ENCODE peak calls at places on chromosomes 4 and X, in six cellular contexts. R is naive thymus-derived CD4-positive, alpha-beta T cell; M is CD8-positive, alpha-beta T cell; T is CD4-positive, alpha-beta memory T cell; K is uterus; Z is esophagus muscularis mucosa. S is an unnamed sample. For H3K9me3 and H3K4me1, the result is how much of the 10 kb centered on the place peaks cover.

GRCh38 chr4:184851200-184851541 is 25.4 kb upstream of the ACSL1 start:
- DNase-seq in R (no peak), Z (no peak), K (no peak), T (no peak), M (no peak), S (no peak)

GRCh38 chrX:153533041-153533565 is 15.7 kb downstream of the ATP2B3 start:
- DNase-seq in Z (no peak), T (no peak), K (no peak), M (no peak), R (no peak), S (no peak)

GRCh38 chrX:47247206-47247998 is 14.6 kb downstream of the USP11 start:
- DNase-seq in M (no peak), T (no peak), K (no peak), Z (no peak), R (no peak), S (no peak)

GRCh38 chrX:109485470-109486340 is 3.8 kb upstream of the GUCY2F start:
- DNase-seq in Z (no peak), M (peak), T (peak), K (peak), R (peak), S (peak)

GRCh38 chr4:74873545-74874295 is 59.2 kb upstream of the PARM1 start:
- DNase-seq in K (no peak), M (no peak), T (no peak), R (no peak), Z (no peak), S (no peak)

GRCh38 chr4:89305712-89306437 is 1.7 kb downstream of the GPRIN3 start:
- DNase-seq in M (no peak), T (no peak), Z (no peak), K (no peak), R (no peak), S (no peak)

GRCh38 chr4:107131295-107131694 is 95.2 kb upstream of the DKK2 start:
- DNase-seq in T (no peak), R (no peak), M (no peak), K (no peak), Z (no peak), S (no peak)

GRCh38 chr4:156303708-156304107 is 350.0 kb upstream of the CTSO start:
- DNase-seq in K (no peak), T (no peak), R (no peak), Z (no peak), M (no peak), S (no peak)

GRCh38 chr4:3418029-3418762 is 23.6 kb upstream of the HGFAC start:
- DNase-seq in K (no peak), R (no peak), T (no peak), M (no peak), Z (no peak), S (no peak)

GRCh38 chr4:152220201-152220666 is 315.7 kb downstream of the FBXW7 start:
- DNase-seq in K (no peak), R (no peak), Z (peak), T (no peak), M (no peak), S (no peak)

GRCh38 chrX:1323315-1323714 is 13.3 kb upstream of the IL3RA start:
- DNase-seq in M (peak), K (no peak), T (peak), R (peak), Z (no peak), S (no peak)

GRCh38 chrX:153863251-153863991 is 22.6 kb downstream of the L1CAM start:
- DNase-seq in M (no peak), T (no peak), R (no peak), K (no peak), Z (no peak), S (no peak)

GRCh38 chr4:147233-147632 is 22.9 kb downstream of the ZNF718 start:
- DNase-seq in M (no peak), R (no peak), Z (no peak), K (no peak), T (no peak), S (no peak)
- H3K9me3 ChIP-seq in M (half or more), R (under half), Z (under half), K (under half), T (under half), S (under half)

DNA sequence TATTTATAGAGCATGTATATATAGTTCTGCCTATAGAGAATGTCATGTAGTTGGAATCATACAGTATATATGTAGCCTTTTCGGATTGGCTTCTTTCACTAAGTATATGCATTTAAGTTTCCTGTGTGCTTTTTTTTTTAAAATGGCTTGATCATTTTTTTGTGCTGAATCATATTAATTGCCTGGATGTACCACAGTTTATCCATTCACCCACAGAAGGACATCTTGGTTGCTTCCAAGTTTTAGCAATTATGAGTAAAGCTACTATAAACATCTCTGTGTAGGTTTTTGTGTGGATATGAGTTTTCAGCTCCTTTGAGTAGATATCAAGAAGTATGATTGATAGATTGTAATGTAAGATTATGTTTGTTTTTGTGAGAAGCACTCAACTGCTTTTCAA is 23.8 kb downstream of the PTTG2 start:
- DNase-seq in K (no peak), Z (no peak), R (no peak), M (no peak), T (no peak), S (no peak)
- H3K4me1 ChIP-seq in K (under half), Z (under half), R (under half), M (under half), T (under half), S (under half)

GRCh38 chr4:15327311-15328298 is 100.2 kb upstream of the C1QTNF7 start:
- DNase-seq in M (no peak), K (no peak), R (no peak), T (no peak), Z (no peak), S (peak)
- H3K4me3 ChIP-seq in M (no peak), K (no peak), R (no peak), T (no peak), Z (no peak), S (no peak)

GRCh38 chrX:144637731-144638130 is 609.6 kb upstream of the SPANXN1 start:
- DNase-seq in K (no peak), T (no peak), Z (no peak), R (no peak), M (no peak), S (no peak)
- H3K9me3 ChIP-seq in K (under half), T (under half), Z (under half), R (under half), M (under half), S (under half)

DNA sequence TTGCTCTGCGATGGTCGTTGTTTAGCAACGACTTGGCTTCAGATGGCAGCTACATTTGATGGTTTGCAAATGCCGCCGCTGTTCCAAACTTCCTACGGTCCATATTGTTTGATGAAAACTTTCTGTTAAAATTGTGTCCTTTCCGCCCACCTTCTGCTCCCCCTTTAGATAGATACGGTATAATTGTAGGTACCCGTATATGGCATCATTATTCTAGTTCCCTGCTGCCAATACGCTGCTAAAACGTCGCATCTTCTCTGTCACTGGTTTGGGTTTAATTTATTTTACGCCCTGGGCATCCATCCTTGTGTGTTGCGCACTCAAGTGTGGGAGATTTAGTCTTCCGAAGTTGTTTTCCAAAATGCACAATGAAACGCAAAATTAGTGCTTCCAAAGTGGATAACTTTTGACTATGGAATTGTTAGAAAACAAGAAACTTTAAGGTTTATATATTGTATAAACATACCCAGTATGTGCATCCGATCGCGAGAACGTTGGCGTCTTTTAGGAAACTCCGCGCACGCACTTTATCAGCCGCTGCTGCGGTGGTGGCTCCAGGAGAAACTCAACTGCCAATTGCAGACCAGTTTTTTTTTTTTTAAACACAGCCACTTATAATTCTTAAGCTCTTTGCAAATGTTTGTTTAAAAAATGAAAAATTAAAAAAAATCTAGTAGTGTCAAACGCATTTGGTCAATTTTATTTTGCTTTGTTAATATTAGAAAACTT is 1.7 kb downstream of the ATOH1 start:
- DNase-seq in M (no peak), R (no peak), K (no peak), T (no peak), Z (no peak), S (no peak)
- H3K4me1 ChIP-seq in M (under half), R (under half), K (under half), T (under half), Z (under half), S (under half)

GRCh38 chrX:101291204-101291603 is at the start of gene TAF7L:
- DNase-seq in M (no peak), Z (no peak), R (no peak), K (no peak), T (no peak), S (no peak)
- H3K4me3 ChIP-seq in M (no peak), Z (peak), R (no peak), K (no peak), T (no peak), S (no peak)

DNA sequence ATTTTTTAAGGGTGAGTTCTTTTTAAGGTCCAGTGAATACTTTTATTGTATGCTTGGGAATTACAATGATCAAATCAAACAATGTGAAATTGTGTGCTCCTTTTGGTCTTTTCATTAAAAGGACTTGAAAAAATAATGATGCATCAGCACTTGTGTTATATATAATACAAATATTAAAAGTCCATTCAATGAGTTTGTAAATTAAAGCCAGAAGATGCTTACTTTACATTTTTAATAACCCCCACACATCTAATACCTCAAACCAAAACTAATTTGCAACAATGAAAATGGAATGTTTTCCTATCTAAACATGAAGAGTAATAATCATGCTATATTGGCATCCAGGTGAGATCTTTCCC is 369.8 kb upstream of the LCORL start:
- DNase-seq in Z (no peak), R (no peak), K (no peak), T (no peak), M (no peak), S (no peak)
- H3K9me3 ChIP-seq in Z (under half), R (under half), K (under half), T (under half), M (under half), S (under half)

DNA sequence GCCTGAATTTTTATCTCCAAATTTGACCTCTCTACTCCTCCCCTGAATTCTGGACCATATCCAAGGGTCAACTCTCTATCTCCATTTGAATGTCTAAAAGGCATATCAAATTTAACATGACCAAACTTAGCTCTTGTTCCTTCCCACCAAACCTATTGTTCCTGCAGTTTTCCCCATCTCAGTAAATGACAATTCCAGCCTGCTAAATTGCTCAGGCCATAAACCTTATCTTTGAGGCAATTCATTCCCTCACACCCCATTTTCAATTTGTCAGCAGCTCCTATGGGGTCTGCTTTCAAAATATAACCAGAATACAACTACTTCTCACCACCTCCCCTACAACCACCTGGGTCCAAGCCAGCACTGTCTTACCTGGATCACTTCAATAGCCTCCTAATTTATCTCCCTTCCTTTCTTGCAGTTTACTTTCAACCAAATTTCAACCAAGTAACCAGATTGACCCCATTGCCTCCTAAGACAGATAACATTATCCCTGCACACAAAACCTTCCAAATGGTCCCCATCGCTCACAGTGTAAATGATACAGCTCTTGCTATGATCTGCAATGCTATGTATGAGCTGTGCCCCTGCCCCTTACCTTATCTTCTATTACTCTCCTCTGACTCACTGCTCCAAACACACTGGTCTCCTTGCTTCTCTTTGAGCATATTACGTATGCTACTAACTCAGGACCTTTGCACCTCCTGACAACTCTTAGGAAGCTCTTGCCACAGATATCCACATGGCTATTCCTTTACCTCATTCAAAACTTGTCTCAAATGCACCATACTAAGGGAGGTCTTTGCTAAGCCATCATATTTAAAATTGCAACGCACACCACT is 66.0 kb downstream of the CAMK2D start:
- DNase-seq in R (no peak), M (no peak), Z (no peak), T (no peak), K (no peak), S (no peak)
- H3K4me1 ChIP-seq in R (under half), M (under half), Z (under half), T (under half), K (under half), S (under half)

GRCh38 chrX:140099221-140099620 is 133.9 kb upstream of the CXorf66 start:
- DNase-seq in T (no peak), Z (no peak), K (no peak), R (no peak), M (no peak), S (no peak)
- H3K4me3 ChIP-seq in T (no peak), Z (no peak), K (no peak), R (no peak), M (no peak), S (no peak)